ENCODE peak calls at places on chromosome 19, in six cellular contexts. J is heart right ventricle, X is choroid plexus epithelial cell, F is uterus, N is testis, K is astrocyte of the spinal cord. E is an unnamed sample.

GRCh38 chr19:40605201-40605971 is 4.2 kb downstream of the LTBP4 start:
- DNase-seq in J (peak), X (peak), F (peak), N (peak), K (peak), E (peak)

GRCh38 chr19:38656171-38656981 is 8.9 kb downstream of the ACTN4 start:
- DNase-seq in J (no peak), X (peak), F (no peak), N (no peak), K (peak), E (no peak)

GRCh38 chr19:48030073-48030472 is 13.8 kb downstream of the CABP5 start:
- DNase-seq in J (no peak), X (no peak), F (no peak), N (no peak), K (no peak), E (no peak)

GRCh38 chr19:38766276-38767047 is 6.9 kb downstream of the LGALS7 start:
- DNase-seq in J (no peak), X (no peak), F (no peak), N (no peak), K (no peak), E (no peak)

GRCh38 chr19:888615-889385 is 4.2 kb downstream of the MED16 start:
- DNase-seq in J (no peak), X (no peak), F (no peak), N (no peak), K (no peak), E (no peak)

GRCh38 chr19:41541990-41542584 is 33.9 kb upstream of the CEACAM21 start:
- DNase-seq in J (peak), X (peak), F (peak), N (peak), K (peak), E (no peak)

GRCh38 chr19:1674293-1674679 is 21.9 kb upstream of the TCF3 start:
- DNase-seq in J (no peak), X (no peak), F (no peak), N (no peak), K (no peak), E (no peak)

GRCh38 chr19:54336893-54337857 is 1.8 kb downstream of the LILRA4 start:
- DNase-seq in J (no peak), X (no peak), F (no peak), N (no peak), K (no peak), E (no peak)

GRCh38 chr19:55071913-55072312 is 3.8 kb upstream of the EPS8L1 start:
- DNase-seq in J (no peak), X (no peak), F (no peak), N (no peak), K (no peak), E (no peak)

GRCh38 chr19:10636304-10636972 is 11.1 kb downstream of the SLC44A2 start:
- DNase-seq in J (no peak), X (no peak), F (no peak), N (peak), K (no peak), E (no peak)

GRCh38 chr19:50401505-50402450 is 17.0 kb upstream of the SPIB start:
- DNase-seq in J (no peak), X (no peak), F (no peak), N (no peak), K (no peak), E (no peak)

GRCh38 chr19:37718357-37718756 is 1.2 kb downstream of the ZNF607 start:
- DNase-seq in J (no peak), X (peak), F (no peak), N (no peak), K (no peak), E (no peak)

GRCh38 chr19:11021760-11022144 is 60.9 kb downstream of the SMARCA4 start:
- DNase-seq in J (no peak), X (no peak), F (no peak), N (no peak), K (no peak), E (no peak)

GRCh38 chr19:3471954-3472655 is 8.2 kb downstream of the SMIM24 start:
- DNase-seq in J (peak), X (no peak), F (no peak), N (no peak), K (no peak), E (no peak)

GRCh38 chr19:43799502-43800142 is 2.6 kb downstream of the LYPD5 start:
- DNase-seq in J (no peak), X (no peak), F (no peak), N (no peak), K (no peak), E (no peak)

GRCh38 chr19:37683520-37683919 is 28.3 kb upstream of the ZFP30 start:
- DNase-seq in J (no peak), X (no peak), F (no peak), N (no peak), K (no peak), E (no peak)

GRCh38 chr19:28296506-28296905 is 916.4 kb downstream of the UQCRFS1 start:
- DNase-seq in J (no peak), X (peak), F (no peak), N (no peak), K (peak), E (no peak)

GRCh38 chr19:39052846-39053245 is 20.5 kb upstream of the FBXO27 start:
- DNase-seq in J (no peak), X (no peak), F (no peak), N (no peak), K (no peak), E (no peak)

DNA sequence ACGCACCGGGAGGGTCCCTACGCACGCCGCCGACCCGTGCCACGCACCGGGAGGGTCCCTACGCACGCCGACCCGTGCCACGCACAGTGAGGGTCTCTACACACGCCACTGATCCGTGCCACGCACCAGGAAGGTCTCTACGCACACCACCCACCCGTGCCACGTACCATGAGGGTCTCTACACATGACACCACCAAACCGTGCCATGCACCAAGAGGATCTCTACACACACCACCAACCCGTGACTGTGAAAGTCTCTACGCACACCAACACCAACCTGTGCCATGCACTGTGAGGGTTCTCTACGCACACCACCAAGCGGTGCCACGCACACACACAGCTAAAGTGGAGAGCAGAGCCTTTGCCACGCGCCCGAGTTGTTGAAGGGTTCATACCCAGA is 16.7 kb downstream of the ZNF787 start:
- DNase-seq in J (peak), X (no peak), F (no peak), N (no peak), K (no peak), E (no peak)
- TF ChIP-seq CTCF in J (no peak), X (no peak), F (no peak), N (no peak), K (no peak), E (no peak)

DNA sequence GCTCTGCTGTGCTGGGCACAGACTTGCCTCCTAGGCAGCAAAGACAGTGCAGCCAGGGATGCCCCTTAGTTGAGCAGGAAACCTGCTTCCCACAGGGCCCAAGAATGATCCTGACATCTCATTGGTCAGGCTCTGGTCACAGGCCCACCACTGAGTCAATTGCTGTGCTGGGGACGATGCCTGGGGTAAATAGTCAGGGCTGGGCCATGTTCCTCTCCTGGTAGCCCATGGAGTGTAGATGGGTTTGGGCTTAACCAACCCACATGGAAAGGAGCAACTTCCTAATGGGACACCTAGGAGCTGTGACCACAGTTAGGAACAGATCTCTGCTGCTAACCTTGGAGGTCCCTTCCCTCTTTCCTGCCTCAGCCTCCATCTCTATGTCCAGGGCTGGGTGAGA is 212.5 kb upstream of the ZNF536 start:
- DNase-seq in J (no peak), X (no peak), F (no peak), N (no peak), K (no peak), E (no peak)
- H3K4me3 ChIP-seq in J (no peak), X (no peak), F (no peak), N (no peak), K (no peak), E (no peak)

GRCh38 chr19:13005861-13006370 is 10.6 kb downstream of the NFIX start:
- DNase-seq in J (no peak), X (no peak), F (no peak), N (no peak), K (no peak), E (no peak)
- TF ChIP-seq CTCF in J (no peak), X (no peak), F (no peak), N (no peak), K (no peak), E (no peak)

GRCh38 chr19:4521888-4522242 is 3.6 kb upstream of the PLIN4 start:
- DNase-seq in J (no peak), X (no peak), F (no peak), N (no peak), K (no peak), E (no peak)
- H3K4me3 ChIP-seq in J (no peak), X (no peak), F (no peak), N (no peak), K (no peak), E (no peak)

GRCh38 chr19:17510220-17510993 is 1.0 kb upstream of the PGLS start:
- DNase-seq in J (no peak), X (no peak), F (no peak), N (no peak), K (no peak), E (no peak)

GRCh38 chr19:17515408-17516149 is 4.1 kb downstream of the PGLS start:
- DNase-seq in J (no peak), X (no peak), F (no peak), N (no peak), K (no peak), E (no peak)

GRCh38 chr19:17512574-17512939 is 1.1 kb downstream of the PGLS start:
- DNase-seq in J (no peak), X (no peak), F (no peak), N (no peak), K (no peak), E (no peak)

GRCh38 chr19:17513801-17514200 is 2.4 kb downstream of the PGLS start:
- DNase-seq in J (no peak), X (no peak), F (no peak), N (no peak), K (no peak), E (no peak)

DNA sequence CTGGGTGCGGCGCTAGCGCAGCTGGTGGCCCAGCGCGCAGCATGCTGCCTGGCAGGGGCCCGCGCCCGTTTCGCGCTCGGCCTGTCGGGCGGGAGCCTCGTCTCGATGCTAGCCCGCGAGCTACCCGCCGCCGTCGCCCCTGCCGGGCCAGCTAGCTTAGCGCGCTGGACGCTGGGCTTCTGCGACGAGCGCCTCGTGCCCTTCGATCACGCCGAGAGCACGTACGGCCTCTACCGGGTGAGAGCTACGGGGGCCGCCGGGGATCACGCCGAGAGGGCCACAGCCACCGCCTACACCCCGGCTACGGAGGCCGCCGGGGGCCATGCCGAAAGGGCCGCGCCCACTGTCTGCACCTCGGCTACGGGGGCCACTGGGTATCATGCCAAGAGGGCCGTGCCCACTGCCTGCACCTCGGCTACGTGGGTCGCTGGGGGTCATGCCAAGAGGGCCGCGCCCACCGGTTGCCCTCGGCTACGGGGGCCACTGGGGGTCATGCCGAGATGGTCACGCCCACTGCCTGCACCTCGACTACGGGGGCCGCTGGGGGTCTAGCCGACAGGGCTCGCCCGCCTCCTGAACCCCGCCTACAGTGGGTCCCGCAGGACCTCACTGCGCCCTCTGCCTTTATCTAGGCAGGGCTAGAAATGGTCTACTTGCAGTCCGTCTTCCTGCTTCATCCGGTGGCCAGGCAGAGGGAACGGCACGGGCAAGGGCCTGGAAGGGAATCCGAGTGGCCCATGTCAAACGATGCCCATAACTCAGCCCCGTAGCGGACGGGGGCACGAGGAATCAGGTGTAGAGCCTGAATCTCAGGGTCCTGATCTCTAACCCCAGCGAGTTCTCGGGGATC is 500 bp downstream of the PGLS start:
- DNase-seq in J (peak), X (peak), F (peak), N (peak), K (peak), E (peak)
- TF ChIP-seq CTCF in J (peak), X (peak), F (peak), N (peak), K (no peak), E (peak)

GRCh38 chr19:7943444-7944176 is at the start of gene TIMM44:
- DNase-seq in J (peak), X (peak), F (peak), N (peak), K (peak), E (peak)
- H3K4me3 ChIP-seq in J (peak), X (peak), F (peak), N (peak), K (peak), E (peak)

GRCh38 chr19:17716309-17716929 is 2.9 kb upstream of the MAP1S start:
- DNase-seq in J (no peak), X (no peak), F (no peak), N (no peak), K (no peak), E (no peak)
- TF ChIP-seq CTCF in J (no peak), X (peak), F (no peak), N (no peak), K (no peak), E (no peak)

DNA sequence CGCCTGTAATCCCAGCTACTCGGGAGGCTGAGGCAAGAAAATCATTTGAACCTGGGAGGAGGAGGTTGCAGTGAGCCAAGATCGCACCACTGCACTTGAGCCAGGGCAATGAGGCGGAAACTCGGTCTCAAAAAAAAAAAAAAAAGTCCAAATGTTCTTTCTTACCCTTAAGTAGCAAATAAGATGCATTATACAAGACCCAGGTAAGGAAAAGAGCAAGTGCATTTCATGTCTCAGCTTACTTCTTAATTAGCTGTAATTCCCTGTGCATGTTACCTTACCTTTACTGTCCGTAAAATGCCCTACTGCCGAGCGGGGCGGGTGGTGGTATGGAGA is 3.8 kb upstream of the ZNF681 start:
- DNase-seq in J (no peak), X (no peak), F (no peak), N (no peak), K (no peak), E (no peak)
- H3K4me3 ChIP-seq in J (peak), X (peak), F (peak), N (peak), K (peak), E (peak)

DNA sequence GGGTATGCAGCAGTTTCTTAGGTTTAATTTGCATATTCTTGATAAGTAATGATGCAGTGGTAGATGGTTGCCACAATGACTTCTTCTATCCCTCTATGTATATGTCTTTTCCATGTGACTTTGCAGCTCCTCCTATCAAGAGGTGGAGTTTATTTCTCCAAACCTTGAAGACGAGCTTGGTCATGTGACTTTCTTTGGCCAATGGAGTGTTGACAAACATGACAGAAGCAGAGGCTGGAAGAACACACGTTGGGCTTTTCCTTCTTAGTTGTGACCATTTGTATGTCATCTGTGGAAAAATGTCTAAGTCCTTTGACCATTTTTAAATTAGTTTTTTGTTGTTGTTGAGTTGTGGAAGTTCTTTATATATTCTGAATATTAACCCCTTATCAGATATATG is 32.3 kb downstream of the ZNF333 start:
- DNase-seq in J (no peak), X (no peak), F (no peak), N (no peak), K (no peak), E (no peak)
- TF ChIP-seq CTCF in J (no peak), X (no peak), F (no peak), N (no peak), K (no peak), E (no peak)

E was measured in GM06990.